ENCODE peak calls at places on chromosome 18, in nine cellular contexts. One of them, this sample, is unnamed.

GRCh38 chr18:79903787-79904356 is 47.6 kb downstream of the SLC66A2 start:
- DNase-seq in dorsolateral prefrontal cortex: no peak
- DNase-seq in naive thymus-derived CD4-positive, alpha-beta T cell: no peak
- DNase-seq in left ventricle myocardium inferior: no peak
- DNase-seq in NCI-H1105: no peak
- DNase-seq in GM12891: peak
- DNase-seq in Caki2: no peak
- DNase-seq in heart left ventricle: peak
- DNase-seq in skeletal muscle cell: no peak
- DNase-seq in this sample: no peak

GRCh38 chr18:7038330-7038846 is 79.2 kb downstream of the LAMA1 start:
- DNase-seq in left ventricle myocardium inferior: peak
- DNase-seq in skeletal muscle cell: peak
- DNase-seq in GM12891: no peak
- DNase-seq in Caki2: peak
- DNase-seq in heart left ventricle: peak
- DNase-seq in naive thymus-derived CD4-positive, alpha-beta T cell: no peak
- DNase-seq in dorsolateral prefrontal cortex: no peak
- DNase-seq in NCI-H1105: peak
- DNase-seq in this sample: peak

GRCh38 chr18:70160075-70160678 is 45.3 kb downstream of the RTTN start:
- DNase-seq in skeletal muscle cell: no peak
- DNase-seq in naive thymus-derived CD4-positive, alpha-beta T cell: no peak
- DNase-seq in Caki2: no peak
- DNase-seq in left ventricle myocardium inferior: no peak
- DNase-seq in dorsolateral prefrontal cortex: no peak
- DNase-seq in NCI-H1105: no peak
- DNase-seq in heart left ventricle: no peak
- DNase-seq in GM12891: no peak
- DNase-seq in this sample: no peak

GRCh38 chr18:43159091-43159490 is 43.6 kb upstream of the RIT2 start:
- DNase-seq in skeletal muscle cell: peak
- DNase-seq in NCI-H1105: peak
- DNase-seq in dorsolateral prefrontal cortex: no peak
- DNase-seq in Caki2: no peak
- DNase-seq in left ventricle myocardium inferior: no peak
- DNase-seq in GM12891: no peak
- DNase-seq in naive thymus-derived CD4-positive, alpha-beta T cell: no peak
- DNase-seq in heart left ventricle: no peak
- DNase-seq in this sample: no peak

GRCh38 chr18:36078751-36079529 is 11.6 kb upstream of the RPRD1A start:
- DNase-seq in heart left ventricle: no peak
- DNase-seq in GM12891: no peak
- DNase-seq in Caki2: no peak
- DNase-seq in NCI-H1105: no peak
- DNase-seq in left ventricle myocardium inferior: no peak
- DNase-seq in dorsolateral prefrontal cortex: no peak
- DNase-seq in naive thymus-derived CD4-positive, alpha-beta T cell: no peak
- DNase-seq in skeletal muscle cell: peak
- DNase-seq in this sample: no peak

GRCh38 chr18:10437837-10438236 is 16.6 kb upstream of the APCDD1 start:
- DNase-seq in left ventricle myocardium inferior: no peak
- DNase-seq in GM12891: no peak
- DNase-seq in skeletal muscle cell: no peak
- DNase-seq in dorsolateral prefrontal cortex: no peak
- DNase-seq in NCI-H1105: no peak
- DNase-seq in heart left ventricle: no peak
- DNase-seq in Caki2: no peak
- DNase-seq in naive thymus-derived CD4-positive, alpha-beta T cell: no peak
- DNase-seq in this sample: no peak

GRCh38 chr18:24026457-24026856 is 11.9 kb downstream of the TTC39C start:
- DNase-seq in dorsolateral prefrontal cortex: no peak
- DNase-seq in heart left ventricle: no peak
- DNase-seq in skeletal muscle cell: no peak
- DNase-seq in Caki2: no peak
- DNase-seq in naive thymus-derived CD4-positive, alpha-beta T cell: no peak
- DNase-seq in left ventricle myocardium inferior: no peak
- DNase-seq in NCI-H1105: no peak
- DNase-seq in GM12891: no peak
- DNase-seq in this sample: no peak

GRCh38 chr18:13566941-13567762 is 159.2 kb downstream of the FAM210A start:
- DNase-seq in skeletal muscle cell: no peak
- DNase-seq in NCI-H1105: no peak
- DNase-seq in naive thymus-derived CD4-positive, alpha-beta T cell: no peak
- DNase-seq in heart left ventricle: peak
- DNase-seq in dorsolateral prefrontal cortex: peak
- DNase-seq in GM12891: peak
- DNase-seq in Caki2: no peak
- DNase-seq in left ventricle myocardium inferior: peak
- DNase-seq in this sample: peak

GRCh38 chr18:55906533-55906932 is 318.5 kb upstream of the TCF4 start:
- DNase-seq in naive thymus-derived CD4-positive, alpha-beta T cell: no peak
- DNase-seq in NCI-H1105: no peak
- DNase-seq in Caki2: no peak
- DNase-seq in skeletal muscle cell: no peak
- DNase-seq in GM12891: no peak
- DNase-seq in left ventricle myocardium inferior: no peak
- DNase-seq in dorsolateral prefrontal cortex: no peak
- DNase-seq in heart left ventricle: no peak
- DNase-seq in this sample: no peak

GRCh38 chr18:47254341-47254939 is 3.0 kb upstream of the SKOR2 start:
- DNase-seq in Caki2: peak
- DNase-seq in NCI-H1105: no peak
- DNase-seq in GM12891: no peak
- DNase-seq in heart left ventricle: peak
- DNase-seq in dorsolateral prefrontal cortex: no peak
- DNase-seq in left ventricle myocardium inferior: peak
- DNase-seq in naive thymus-derived CD4-positive, alpha-beta T cell: no peak
- DNase-seq in skeletal muscle cell: no peak
- DNase-seq in this sample: no peak

GRCh38 chr18:63367241-63367953 is 391 bp upstream of the KDSR start:
- DNase-seq in NCI-H1105: peak
- DNase-seq in left ventricle myocardium inferior: peak
- DNase-seq in heart left ventricle: peak
- DNase-seq in skeletal muscle cell: peak
- DNase-seq in naive thymus-derived CD4-positive, alpha-beta T cell: peak
- DNase-seq in GM12891: peak
- DNase-seq in Caki2: peak
- DNase-seq in dorsolateral prefrontal cortex: peak
- DNase-seq in this sample: peak

GRCh38 chr18:58776084-58776483 is 88.6 kb upstream of the ZNF532 start:
- DNase-seq in dorsolateral prefrontal cortex: no peak
- DNase-seq in NCI-H1105: no peak
- DNase-seq in heart left ventricle: no peak
- DNase-seq in skeletal muscle cell: no peak
- DNase-seq in GM12891: no peak
- DNase-seq in left ventricle myocardium inferior: no peak
- DNase-seq in Caki2: no peak
- DNase-seq in naive thymus-derived CD4-positive, alpha-beta T cell: no peak
- DNase-seq in this sample: no peak

GRCh38 chr18:58541789-58542425 is 87.0 kb downstream of the ALPK2 start:
- DNase-seq in left ventricle myocardium inferior: no peak
- DNase-seq in dorsolateral prefrontal cortex: no peak
- DNase-seq in GM12891: no peak
- DNase-seq in heart left ventricle: no peak
- DNase-seq in naive thymus-derived CD4-positive, alpha-beta T cell: no peak
- DNase-seq in skeletal muscle cell: peak
- DNase-seq in NCI-H1105: no peak
- DNase-seq in Caki2: peak
- DNase-seq in this sample: no peak

GRCh38 chr18:13278231-13278630 is 59.7 kb downstream of the LDLRAD4 start:
- DNase-seq in Caki2: no peak
- DNase-seq in skeletal muscle cell: no peak
- DNase-seq in left ventricle myocardium inferior: no peak
- DNase-seq in GM12891: no peak
- DNase-seq in NCI-H1105: no peak
- DNase-seq in heart left ventricle: no peak
- DNase-seq in naive thymus-derived CD4-positive, alpha-beta T cell: no peak
- DNase-seq in dorsolateral prefrontal cortex: no peak
- DNase-seq in this sample: no peak

GRCh38 chr18:58567453-58568196 is 61.3 kb downstream of the ALPK2 start:
- DNase-seq in NCI-H1105: no peak
- DNase-seq in naive thymus-derived CD4-positive, alpha-beta T cell: no peak
- DNase-seq in heart left ventricle: no peak
- DNase-seq in dorsolateral prefrontal cortex: no peak
- DNase-seq in GM12891: no peak
- DNase-seq in skeletal muscle cell: peak
- DNase-seq in Caki2: peak
- DNase-seq in left ventricle myocardium inferior: no peak
- DNase-seq in this sample: peak

GRCh38 chr18:36901277-36901701 is 72.4 kb downstream of the KIAA1328 start:
- DNase-seq in dorsolateral prefrontal cortex: no peak
- DNase-seq in GM12891: no peak
- DNase-seq in Caki2: no peak
- DNase-seq in heart left ventricle: no peak
- DNase-seq in skeletal muscle cell: no peak
- DNase-seq in left ventricle myocardium inferior: no peak
- DNase-seq in naive thymus-derived CD4-positive, alpha-beta T cell: no peak
- DNase-seq in NCI-H1105: no peak
- DNase-seq in this sample: no peak

GRCh38 chr18:21484851-21485636 is 115.5 kb downstream of the ESCO1 start:
- DNase-seq in dorsolateral prefrontal cortex: no peak
- DNase-seq in left ventricle myocardium inferior: no peak
- DNase-seq in GM12891: no peak
- DNase-seq in heart left ventricle: no peak
- DNase-seq in Caki2: peak
- DNase-seq in NCI-H1105: no peak
- DNase-seq in naive thymus-derived CD4-positive, alpha-beta T cell: no peak
- DNase-seq in skeletal muscle cell: no peak
- DNase-seq in this sample: no peak

GRCh38 chr18:75249672-75250470 is 39.3 kb downstream of the TSHZ1 start:
- DNase-seq in skeletal muscle cell: no peak
- DNase-seq in GM12891: no peak
- DNase-seq in left ventricle myocardium inferior: no peak
- DNase-seq in dorsolateral prefrontal cortex: no peak
- DNase-seq in Caki2: no peak
- DNase-seq in naive thymus-derived CD4-positive, alpha-beta T cell: no peak
- DNase-seq in heart left ventricle: no peak
- DNase-seq in NCI-H1105: no peak
- DNase-seq in this sample: no peak